ENCODE peak calls at places on chromosome 7, in five cellular contexts. I is RCC 7860, T is ureter, U is fibroblast of lung, H is A172. Y is an unnamed sample.

GRCh38 chr7:152544481-152544927 is 108.7 kb upstream of the KMT2C start:
- DNase-seq in I (no peak), T (no peak), U (no peak), H (no peak), Y (no peak)

GRCh38 chr7:104096683-104097082 is 107.2 kb upstream of the RELN start:
- DNase-seq in I (no peak), T (no peak), U (no peak), H (peak; percentile 23), Y (no peak)

GRCh38 chr7:112945046-112945445 is 141.6 kb downstream of the GPR85 start:
- DNase-seq in I (no peak), T (no peak), U (no peak), H (no peak), Y (no peak)

GRCh38 chr7:19698331-19698730 is 10.5 kb downstream of the POLR1F start:
- DNase-seq in I (no peak), T (no peak), U (no peak), H (no peak), Y (no peak)

GRCh38 chr7:73482746-73483145 is 39.3 kb downstream of the BAZ1B start:
- DNase-seq in I (no peak), T (no peak), U (no peak), H (no peak), Y (no peak)

GRCh38 chr7:116455009-116455408 is 44.5 kb upstream of the CAV2 start:
- DNase-seq in I (no peak), T (no peak), U (peak; percentile 75), H (peak; percentile 22), Y (no peak)

GRCh38 chr7:128865303-128865702 is 2.6 kb downstream of the ATP6V1F start:
- DNase-seq in I (no peak), T (no peak), U (no peak), H (no peak), Y (no peak)

GRCh38 chr7:2566890-2567662 is 8.3 kb downstream of the IQCE start:
- DNase-seq in I (no peak), T (no peak), U (peak; percentile 26), H (no peak), Y (no peak)

GRCh38 chr7:5477723-5478531 is 54.3 kb upstream of the TNRC18 start:
- DNase-seq in I (no peak), T (no peak), U (no peak), H (no peak), Y (no peak)

GRCh38 chr7:25087855-25088254 is 37.2 kb downstream of the CYCS start:
- DNase-seq in I (no peak), T (no peak), U (no peak), H (no peak), Y (no peak)

GRCh38 chr7:142626420-142627035 is 122.7 kb upstream of the PRSS1 start:
- DNase-seq in I (peak; percentile 31), T (no peak), U (no peak), H (peak; percentile 25), Y (no peak)

GRCh38 chr7:50782376-50783208 is at the start of gene GRB10:
- DNase-seq in I (no peak), T (no peak), U (peak; percentile 36), H (no peak), Y (no peak)

GRCh38 chr7:127657500-127657899 is 5.5 kb downstream of the SND1 start:
- DNase-seq in I (no peak), T (no peak), U (no peak), H (no peak), Y (no peak)

GRCh38 chr7:26305048-26305868 is 13.6 kb downstream of the SNX10 start:
- DNase-seq in I (peak; percentile 37), T (no peak), U (no peak), H (no peak), Y (no peak)

GRCh38 chr7:150903627-150904026 is 51.3 kb downstream of the AOC1 start:
- DNase-seq in I (peak; percentile 57), T (peak; percentile 75), U (peak; percentile 71), H (peak; percentile 87), Y (peak; percentile 20)

GRCh38 chr7:138064856-138065357 is 11.4 kb upstream of the AKR1D1 start:
- DNase-seq in I (no peak), T (no peak), U (peak; percentile 82), H (no peak), Y (peak; percentile 53)